ENCODE peak calls at places on chromosomes 4 and X, in nine cellular contexts. E, F, J, R, D, Y, S, V and A are unnamed samples.

GRCh38 chr4:83043801-83044407 is 8.9 kb downstream of the COPS4 start:
- DNase-seq in E (peak; percentile 61), F (no peak), J (peak; percentile 82), R (no peak), D (no peak), Y (no peak), S (no peak), V (no peak), A (no peak)

GRCh38 chrX:9357500-9358139 is 107.2 kb upstream of the TBL1X start:
- DNase-seq in E (no peak), F (no peak), J (no peak), R (no peak), D (no peak), Y (no peak), S (peak; percentile 4), V (no peak), A (no peak)

GRCh38 chrX:34764842-34765241 is 107.8 kb upstream of the TMEM47 start:
- DNase-seq in E (no peak), F (no peak), J (no peak), R (no peak), D (no peak), Y (no peak), S (no peak), V (peak; percentile 52), A (no peak)

GRCh38 chrX:41655631-41656030 is 33.1 kb upstream of the GPR34 start:
- DNase-seq in E (no peak), F (no peak), J (peak; percentile 51), R (no peak), D (no peak), Y (no peak), S (no peak), V (no peak), A (no peak)

GRCh38 chrX:119228506-119229290 is 7.4 kb upstream of the PGRMC1 start:
- DNase-seq in E (peak; percentile 85), F (no peak), J (peak; percentile 92), R (no peak), D (no peak), Y (no peak), S (no peak), V (no peak), A (no peak)

GRCh38 chr4:155047755-155048154 is 160.7 kb upstream of the NPY2R start:
- DNase-seq in E (peak; percentile 27), F (no peak), J (peak; percentile 91), R (no peak), D (no peak), Y (no peak), S (no peak), V (no peak), A (no peak)

GRCh38 chr4:168852387-168852786 is 157.7 kb downstream of the CBR4 start:
- DNase-seq in E (no peak), F (no peak), J (no peak), R (no peak), D (no peak), Y (no peak), S (no peak), V (no peak), A (no peak)

GRCh38 chr4:24364249-24364648 is 220.1 kb downstream of the DHX15 start:
- DNase-seq in E (no peak), F (no peak), J (no peak), R (no peak), D (no peak), Y (no peak), S (no peak), V (no peak), A (no peak)

GRCh38 chr4:88017516-88018302 is 10.3 kb downstream of the PKD2 start:
- DNase-seq in E (peak; percentile 97), F (no peak), J (peak; percentile 98), R (no peak), D (no peak), Y (no peak), S (no peak), V (no peak), A (no peak)

GRCh38 chr4:147589586-147589985 is 27.6 kb upstream of the TMEM184C start:
- DNase-seq in E (no peak), F (no peak), J (peak; percentile 52), R (no peak), D (no peak), Y (no peak), S (no peak), V (no peak), A (no peak)

GRCh38 chrX:89033723-89034122 is 286.7 kb downstream of the CPXCR1 start:
- DNase-seq in E (no peak), F (no peak), J (no peak), R (no peak), D (no peak), Y (no peak), S (no peak), V (no peak), A (no peak)

GRCh38 chrX:138492371-138492770 is 219.1 kb downstream of the FGF13 start:
- DNase-seq in E (no peak), F (no peak), J (no peak), R (no peak), D (no peak), Y (no peak), S (no peak), V (no peak), A (no peak)

GRCh38 chr4:80201326-80202151 is 4.2 kb downstream of the PRDM8 start:
- DNase-seq in E (no peak), F (no peak), J (peak; percentile 35), R (peak; percentile 68), D (peak; percentile 74), Y (no peak), S (no peak), V (peak; percentile 68), A (no peak)

GRCh38 chr4:128350449-128351045 is 62.9 kb upstream of the PGRMC2 start:
- DNase-seq in E (no peak), F (no peak), J (no peak), R (no peak), D (no peak), Y (no peak), S (no peak), V (no peak), A (peak; percentile 43)

GRCh38 chr4:181224826-181225225 is 1018.4 kb upstream of the TENM3 start:
- DNase-seq in E (no peak), F (no peak), J (no peak), R (no peak), D (no peak), Y (no peak), S (no peak), V (no peak), A (no peak)

GRCh38 chr4:113503691-113504090 is 257.8 kb downstream of the CAMK2D start:
- DNase-seq in E (no peak), F (no peak), J (no peak), R (no peak), D (no peak), Y (no peak), S (no peak), V (no peak), A (no peak)

GRCh38 chrX:155768036-155768769 is 112.9 kb upstream of the VAMP7 start:
- DNase-seq in E (no peak), F (no peak), J (peak; percentile 82), R (no peak), D (no peak), Y (no peak), S (peak; percentile 12), V (no peak), A (no peak)

GRCh38 chrX:103779156-103779555 is 2.5 kb downstream of the PLP1 start:
- DNase-seq in E (no peak), F (no peak), J (peak; percentile 53), R (no peak), D (no peak), Y (no peak), S (peak; percentile 32), V (peak; percentile 26), A (no peak)